ENCODE peak calls at places on chromosomes 7 and 10, in four cellular contexts. R is cardiac muscle cell, C is AG10803, T is right atrium auricular region. L is an unnamed sample.

GRCh38 chr7:95996174-95996573 is 223.8 kb downstream of the DYNC1I1 start:
- DNase-seq in T (no peak), R (no peak), C (no peak), L (no peak)

GRCh38 chr7:99473315-99473596 is 566 bp downstream of the ZNF789 start:
- DNase-seq in T (no peak), R (peak), C (peak), L (peak)

GRCh38 chr10:21732067-21732772 is 198.2 kb downstream of the MLLT10 start:
- DNase-seq in T (no peak), C (peak), R (peak), L (peak)

GRCh38 chr7:137454169-137455166 is 110.9 kb upstream of the PTN start:
- DNase-seq in R (peak), T (peak), C (peak), L (peak)

GRCh38 chr7:2478387-2478760 is 2.2 kb upstream of the GRIFIN start:
- DNase-seq in T (peak), R (no peak), C (peak), L (peak)

GRCh38 chr7:6162331-6162620 is 110.1 kb downstream of the CYTH3 start:
- DNase-seq in R (no peak), T (peak), C (no peak), L (no peak)

GRCh38 chr10:124539935-124540641 is 78.5 kb downstream of the LHPP start:
- DNase-seq in C (peak), T (no peak), R (peak), L (peak)

GRCh38 chr7:44264221-44264956 is 61.0 kb downstream of the CAMK2B start:
- DNase-seq in T (no peak), C (no peak), R (no peak), L (no peak)

GRCh38 chr10:6348091-6348862 is 145.5 kb downstream of the PFKFB3 start:
- DNase-seq in C (peak), R (no peak), T (no peak), L (no peak)

GRCh38 chr10:91249700-91250099 is 29.2 kb downstream of the PCGF5 start:
- DNase-seq in R (no peak), C (no peak), T (no peak), L (peak)

GRCh38 chr10:112919721-112920120 is 30.3 kb upstream of the TCF7L2 start:
- DNase-seq in R (no peak), T (no peak), C (peak), L (peak)

GRCh38 chr10:126227762-126228134 is 160.5 kb downstream of the ADAM12 start:
- DNase-seq in C (peak), R (no peak), T (no peak), L (peak)

GRCh38 chr10:31140716-31141115 is 109.1 kb upstream of the ZNF438 start:
- DNase-seq in R (no peak), C (no peak), T (no peak), L (no peak)

GRCh38 chr10:132987671-132988571 is 45.6 kb upstream of the CFAP46 start:
- DNase-seq in R (no peak), C (peak), T (no peak), L (peak)

GRCh38 chr7:37433166-37433565 is 15.5 kb downstream of the ELMO1 start:
- DNase-seq in C (no peak), R (peak), T (no peak), L (no peak)
- TF ChIP-seq CTCF in C (no peak), R (no peak), T (no peak), L (no peak)

GRCh38 chr7:113917840-113918239 is 969 bp downstream of the PPP1R3A start:
- DNase-seq in C (no peak), R (no peak), T (no peak), L (no peak)
- H3K4me3 ChIP-seq in C (no peak), R (peak), T (peak), L (no peak)

DNA sequence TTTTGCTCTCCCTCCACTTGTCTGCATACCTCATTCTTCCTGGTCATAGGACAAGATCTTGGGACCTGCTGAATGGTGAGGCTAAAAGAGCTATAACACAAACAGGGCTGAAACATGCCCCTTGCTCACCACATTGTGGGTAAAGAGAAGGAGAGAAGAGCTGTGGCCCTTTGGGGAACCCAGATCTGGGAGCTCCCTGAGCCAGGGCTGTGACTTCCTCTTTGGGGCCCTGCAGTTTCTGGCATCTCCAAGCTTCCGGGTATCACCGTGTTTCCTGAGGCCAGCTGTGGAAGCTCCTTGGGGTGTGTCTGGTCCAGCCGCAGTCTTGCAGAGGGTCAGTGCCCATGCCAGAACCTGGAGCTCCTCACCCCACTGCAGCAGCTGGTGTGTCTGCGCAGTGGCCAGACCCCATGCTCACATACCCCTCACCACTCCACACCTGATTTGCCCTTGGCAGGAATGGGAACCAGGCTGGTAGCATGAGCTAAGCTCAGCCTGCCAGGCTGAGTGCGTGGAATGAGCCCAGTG is 34.0 kb downstream of the DKK1 start:
- DNase-seq in C (no peak), R (no peak), T (no peak), L (no peak)
- TF ChIP-seq CTCF in C (no peak), R (no peak), T (no peak), L (no peak)

GRCh38 chr10:29586509-29586908 is 48.3 kb downstream of the SVIL start:
- DNase-seq in T (no peak), R (no peak), C (no peak), L (no peak)
- H3K4me3 ChIP-seq in T (no peak), R (no peak), C (no peak), L (no peak)